ENCODE peak calls at places on chromosomes 7 and 10, in five cellular contexts. D, G, P, M and A are unnamed samples.

GRCh38 chr7:29484280-29484679 is 79.4 kb upstream of the PRR15 start:
- DNase-seq in D (no peak), G (no peak), P (no peak), M (no peak), A (no peak)

GRCh38 chr10:45560262-45560661 is 112.3 kb downstream of the ZFAND4 start:
- DNase-seq in D (no peak), G (no peak), P (no peak), M (no peak), A (no peak)

GRCh38 chr10:132595850-132596249 is 58.3 kb downstream of the INPP5A start:
- DNase-seq in D (no peak), G (no peak), P (no peak), M (no peak), A (no peak)

GRCh38 chr7:128093606-128094005 is 62.4 kb upstream of the LRRC4 start:
- DNase-seq in D (no peak), G (no peak), P (no peak), M (no peak), A (no peak)

GRCh38 chr7:158252837-158253669 is 334.6 kb downstream of the PTPRN2 start:
- DNase-seq in D (no peak), G (peak; percentile 25), P (no peak), M (no peak), A (no peak)

GRCh38 chr7:69564454-69565417 is 33.5 kb upstream of the AUTS2 start:
- DNase-seq in D (peak; percentile 92), G (no peak), P (no peak), M (no peak), A (peak; percentile 35)

GRCh38 chr7:117071597-117071996 is 118.3 kb downstream of the ST7 start:
- DNase-seq in D (peak; percentile 30), G (no peak), P (no peak), M (no peak), A (no peak)

GRCh38 chr10:79111427-79111826 is 42.7 kb downstream of the ZMIZ1 start:
- DNase-seq in D (no peak), G (no peak), P (peak; percentile 64), M (peak; percentile 67), A (no peak)

GRCh38 chr7:46932656-46933424 is 649.1 kb downstream of the TNS3 start:
- DNase-seq in D (no peak), G (peak; percentile 36), P (no peak), M (peak; percentile 95), A (no peak)

GRCh38 chr7:101373812-101374612 is 11.3 kb downstream of the COL26A1 start:
- DNase-seq in D (no peak), G (no peak), P (no peak), M (no peak), A (no peak)

GRCh38 chr10:110364531-110364937 is 59.8 kb upstream of the SMNDC1 start:
- DNase-seq in D (no peak), G (no peak), P (no peak), M (peak; percentile 88), A (no peak)

GRCh38 chr7:44318296-44318695 is 7.1 kb downstream of the CAMK2B start:
- DNase-seq in D (no peak), G (no peak), P (no peak), M (no peak), A (no peak)

GRCh38 chr7:28573751-28574295 is 161.5 kb downstream of the CREB5 start:
- DNase-seq in D (peak; percentile 29), G (no peak), P (no peak), M (peak; percentile 15), A (no peak)

GRCh38 chr10:23194966-23195845 is 3.1 kb downstream of the PTF1A start:
- DNase-seq in D (no peak), G (no peak), P (no peak), M (no peak), A (no peak)

GRCh38 chr10:6721480-6721879 is 141.4 kb upstream of the PRKCQ start:
- DNase-seq in D (no peak), G (peak; percentile 44), P (peak; percentile 37), M (peak; percentile 89), A (no peak)

GRCh38 chr7:131489881-131490280 is 66.5 kb downstream of the PODXL start:
- DNase-seq in D (no peak), G (no peak), P (no peak), M (no peak), A (no peak)

GRCh38 chr7:154746551-154746950 is 256.4 kb downstream of the PAXIP1 start:
- DNase-seq in D (no peak), G (no peak), P (no peak), M (no peak), A (no peak)

GRCh38 chr10:114987995-114988394 is 50.0 kb downstream of the TRUB1 start:
- DNase-seq in D (no peak), G (no peak), P (no peak), M (no peak), A (no peak)

GRCh38 chr10:131183546-131184045 is 127.9 kb downstream of the TCERG1L start:
- DNase-seq in D (no peak), G (no peak), P (no peak), M (no peak), A (no peak)

GRCh38 chr7:49850921-49851613 is 77.6 kb downstream of the VWC2 start:
- DNase-seq in D (no peak), G (peak; percentile 23), P (no peak), M (no peak), A (no peak)

GRCh38 chr7:150942591-150943452 is 35.3 kb downstream of the KCNH2 start:
- DNase-seq in D (no peak), G (no peak), P (no peak), M (no peak), A (no peak)

GRCh38 chr7:47651355-47652317 is 69.7 kb upstream of the TNS3 start:
- DNase-seq in D (no peak), G (no peak), P (peak; percentile 62), M (peak; percentile 53), A (no peak)

GRCh38 chr10:14389981-14390590 is 59.4 kb upstream of the FRMD4A start:
- DNase-seq in D (no peak), G (no peak), P (no peak), M (no peak), A (no peak)

GRCh38 chr7:141390339-141390738 is 160.9 kb upstream of the AGK start:
- DNase-seq in D (no peak), G (no peak), P (no peak), M (no peak), A (no peak)

GRCh38 chr10:61904711-61905445 is 3.4 kb downstream of the ARID5B start:
- DNase-seq in D (peak; percentile 12), G (no peak), P (no peak), M (peak; percentile 97), A (no peak)

GRCh38 chr7:1858435-1859265 is 188.6 kb downstream of the ELFN1 start:
- DNase-seq in D (no peak), G (peak; percentile 23), P (no peak), M (no peak), A (peak; percentile 4)

GRCh38 chr10:97940534-97940933 is 89.9 kb downstream of the CRTAC1 start:
- DNase-seq in D (no peak), G (no peak), P (no peak), M (no peak), A (no peak)

GRCh38 chr7:54546081-54546985 is 4.2 kb downstream of the VSTM2A start:
- DNase-seq in D (no peak), G (no peak), P (no peak), M (peak; percentile 28), A (peak; percentile 47)